ENCODE peak calls at places on chromosomes 16 and 17, in eight cellular contexts. One of them, this sample, is unnamed.

GRCh38 chr17:8955021-8955420 is 10.5 kb downstream of the PIK3R5 start:
- DNase-seq in fibroblast of lung: no peak
- DNase-seq in GM23338: no peak
- DNase-seq in CD8-positive, alpha-beta T cell: no peak
- DNase-seq in glutamatergic neuron: no peak
- DNase-seq in progenitor cell of endocrine pancreas: no peak
- DNase-seq in sigmoid colon: no peak
- DNase-seq in cardiac septum: no peak
- DNase-seq in this sample: no peak

GRCh38 chr16:68778551-68779231 is 41.6 kb downstream of the CDH1 start:
- DNase-seq in fibroblast of lung: no peak
- DNase-seq in GM23338: peak; percentile 83
- DNase-seq in CD8-positive, alpha-beta T cell: no peak
- DNase-seq in glutamatergic neuron: no peak
- DNase-seq in progenitor cell of endocrine pancreas: no peak
- DNase-seq in sigmoid colon: no peak
- DNase-seq in cardiac septum: no peak
- DNase-seq in this sample: no peak

GRCh38 chr16:9042943-9043680 is 48.3 kb upstream of the HAPSTR1 start:
- DNase-seq in fibroblast of lung: peak; percentile 89
- DNase-seq in GM23338: no peak
- DNase-seq in CD8-positive, alpha-beta T cell: no peak
- DNase-seq in glutamatergic neuron: no peak
- DNase-seq in progenitor cell of endocrine pancreas: no peak
- DNase-seq in sigmoid colon: no peak
- DNase-seq in cardiac septum: no peak
- DNase-seq in this sample: peak; percentile 67

GRCh38 chr17:75152971-75153853 is 1.1 kb downstream of the JPT1 start:
- DNase-seq in fibroblast of lung: peak; percentile 48
- DNase-seq in GM23338: peak; percentile 77
- DNase-seq in CD8-positive, alpha-beta T cell: peak; percentile 21
- DNase-seq in glutamatergic neuron: peak; percentile 50
- DNase-seq in progenitor cell of endocrine pancreas: no peak
- DNase-seq in sigmoid colon: peak; percentile 69
- DNase-seq in cardiac septum: no peak
- DNase-seq in this sample: no peak

GRCh38 chr17:38330941-38331411 is 12.8 kb downstream of the GPR179 start:
- DNase-seq in fibroblast of lung: no peak
- DNase-seq in GM23338: no peak
- DNase-seq in CD8-positive, alpha-beta T cell: no peak
- DNase-seq in glutamatergic neuron: no peak
- DNase-seq in progenitor cell of endocrine pancreas: no peak
- DNase-seq in sigmoid colon: no peak
- DNase-seq in cardiac septum: no peak
- DNase-seq in this sample: no peak

GRCh38 chr17:60230358-60230757 is 80.6 kb downstream of the CA4 start:
- DNase-seq in fibroblast of lung: no peak
- DNase-seq in GM23338: no peak
- DNase-seq in CD8-positive, alpha-beta T cell: no peak
- DNase-seq in glutamatergic neuron: no peak
- DNase-seq in progenitor cell of endocrine pancreas: no peak
- DNase-seq in sigmoid colon: no peak
- DNase-seq in cardiac septum: no peak
- DNase-seq in this sample: no peak

GRCh38 chr17:73798111-73798748 is 154.0 kb upstream of the SDK2 start:
- DNase-seq in fibroblast of lung: peak; percentile 94
- DNase-seq in GM23338: no peak
- DNase-seq in CD8-positive, alpha-beta T cell: no peak
- DNase-seq in glutamatergic neuron: no peak
- DNase-seq in progenitor cell of endocrine pancreas: no peak
- DNase-seq in sigmoid colon: no peak
- DNase-seq in cardiac septum: peak; percentile 17
- DNase-seq in this sample: peak; percentile 82

GRCh38 chr17:76695059-76695892 is 15.5 kb downstream of the MXRA7 start:
- DNase-seq in fibroblast of lung: no peak
- DNase-seq in GM23338: no peak
- DNase-seq in CD8-positive, alpha-beta T cell: no peak
- DNase-seq in glutamatergic neuron: no peak
- DNase-seq in progenitor cell of endocrine pancreas: no peak
- DNase-seq in sigmoid colon: no peak
- DNase-seq in cardiac septum: no peak
- DNase-seq in this sample: no peak

GRCh38 chr16:8892101-8892575 is 10.0 kb downstream of the LITAFD start:
- DNase-seq in fibroblast of lung: no peak
- DNase-seq in GM23338: no peak
- DNase-seq in CD8-positive, alpha-beta T cell: no peak
- DNase-seq in glutamatergic neuron: no peak
- DNase-seq in progenitor cell of endocrine pancreas: no peak
- DNase-seq in sigmoid colon: peak; percentile 57
- DNase-seq in cardiac septum: peak; percentile 51
- DNase-seq in this sample: no peak

GRCh38 chr17:63488851-63489250 is 12.0 kb downstream of the ACE start:
- DNase-seq in fibroblast of lung: no peak
- DNase-seq in GM23338: no peak
- DNase-seq in CD8-positive, alpha-beta T cell: no peak
- DNase-seq in glutamatergic neuron: peak; percentile 4
- DNase-seq in progenitor cell of endocrine pancreas: no peak
- DNase-seq in sigmoid colon: no peak
- DNase-seq in cardiac septum: no peak
- DNase-seq in this sample: no peak

GRCh38 chr17:81397314-81398169 is 2.3 kb downstream of the BAHCC1 start:
- DNase-seq in fibroblast of lung: peak; percentile 67
- DNase-seq in GM23338: peak; percentile 92
- DNase-seq in CD8-positive, alpha-beta T cell: no peak
- DNase-seq in glutamatergic neuron: peak; percentile 86
- DNase-seq in progenitor cell of endocrine pancreas: peak; percentile 71
- DNase-seq in sigmoid colon: no peak
- DNase-seq in cardiac septum: no peak
- DNase-seq in this sample: no peak

GRCh38 chr17:79033741-79034501 is 10.0 kb downstream of the C1QTNF1 start:
- DNase-seq in fibroblast of lung: no peak
- DNase-seq in GM23338: no peak
- DNase-seq in CD8-positive, alpha-beta T cell: no peak
- DNase-seq in glutamatergic neuron: peak; percentile 44
- DNase-seq in progenitor cell of endocrine pancreas: no peak
- DNase-seq in sigmoid colon: peak; percentile 73
- DNase-seq in cardiac septum: no peak
- DNase-seq in this sample: no peak

GRCh38 chr17:80698297-80698696 is 153.7 kb downstream of the RPTOR start:
- DNase-seq in fibroblast of lung: no peak
- DNase-seq in GM23338: no peak
- DNase-seq in CD8-positive, alpha-beta T cell: no peak
- DNase-seq in glutamatergic neuron: peak; percentile 58
- DNase-seq in progenitor cell of endocrine pancreas: no peak
- DNase-seq in sigmoid colon: no peak
- DNase-seq in cardiac septum: no peak
- DNase-seq in this sample: no peak

GRCh38 chr17:65402513-65403086 is 158.8 kb downstream of the AXIN2 start:
- DNase-seq in fibroblast of lung: no peak
- DNase-seq in GM23338: no peak
- DNase-seq in CD8-positive, alpha-beta T cell: no peak
- DNase-seq in glutamatergic neuron: no peak
- DNase-seq in progenitor cell of endocrine pancreas: no peak
- DNase-seq in sigmoid colon: no peak
- DNase-seq in cardiac septum: no peak
- DNase-seq in this sample: no peak

GRCh38 chr17:61475726-61476125 is 23.5 kb downstream of the TBX4 start:
- DNase-seq in fibroblast of lung: no peak
- DNase-seq in GM23338: no peak
- DNase-seq in CD8-positive, alpha-beta T cell: no peak
- DNase-seq in glutamatergic neuron: no peak
- DNase-seq in progenitor cell of endocrine pancreas: no peak
- DNase-seq in sigmoid colon: peak; percentile 5
- DNase-seq in cardiac septum: peak; percentile 33
- DNase-seq in this sample: no peak

GRCh38 chr16:10871157-10871991 is 5.6 kb upstream of the CIITA start:
- DNase-seq in fibroblast of lung: peak; percentile 96
- DNase-seq in GM23338: no peak
- DNase-seq in CD8-positive, alpha-beta T cell: peak; percentile 43
- DNase-seq in glutamatergic neuron: no peak
- DNase-seq in progenitor cell of endocrine pancreas: no peak
- DNase-seq in sigmoid colon: peak; percentile 65
- DNase-seq in cardiac septum: no peak
- DNase-seq in this sample: peak; percentile 42

GRCh38 chr17:48542956-48543853 is 1.7 kb downstream of the HOXB2 start:
- DNase-seq in fibroblast of lung: no peak
- DNase-seq in GM23338: peak; percentile 72
- DNase-seq in CD8-positive, alpha-beta T cell: peak; percentile 53
- DNase-seq in glutamatergic neuron: peak; percentile 75
- DNase-seq in progenitor cell of endocrine pancreas: peak; percentile 39
- DNase-seq in sigmoid colon: peak; percentile 83
- DNase-seq in cardiac septum: peak; percentile 72
- DNase-seq in this sample: peak; percentile 4

GRCh38 chr17:78104540-78104941 is 24.0 kb downstream of the TMC6 start:
- DNase-seq in fibroblast of lung: no peak
- DNase-seq in GM23338: no peak
- DNase-seq in CD8-positive, alpha-beta T cell: no peak
- DNase-seq in glutamatergic neuron: no peak
- DNase-seq in progenitor cell of endocrine pancreas: no peak
- DNase-seq in sigmoid colon: peak; percentile 64
- DNase-seq in cardiac septum: no peak
- DNase-seq in this sample: no peak

GRCh38 chr17:78716814-78717393 is 65.2 kb downstream of the CYTH1 start:
- DNase-seq in fibroblast of lung: peak; percentile 43
- DNase-seq in GM23338: peak; percentile 36
- DNase-seq in CD8-positive, alpha-beta T cell: no peak
- DNase-seq in glutamatergic neuron: peak; percentile 58
- DNase-seq in progenitor cell of endocrine pancreas: no peak
- DNase-seq in sigmoid colon: peak; percentile 91
- DNase-seq in cardiac septum: no peak
- DNase-seq in this sample: no peak

GRCh38 chr17:43341705-43342600 is 56.8 kb upstream of the ARL4D start:
- DNase-seq in fibroblast of lung: peak; percentile 77
- DNase-seq in GM23338: no peak
- DNase-seq in CD8-positive, alpha-beta T cell: no peak
- DNase-seq in glutamatergic neuron: no peak
- DNase-seq in progenitor cell of endocrine pancreas: no peak
- DNase-seq in sigmoid colon: no peak
- DNase-seq in cardiac septum: no peak
- DNase-seq in this sample: peak; percentile 20

GRCh38 chr17:45828171-45829133 is 16.2 kb upstream of the SPPL2C start:
- DNase-seq in fibroblast of lung: no peak
- DNase-seq in GM23338: no peak
- DNase-seq in CD8-positive, alpha-beta T cell: no peak
- DNase-seq in glutamatergic neuron: no peak
- DNase-seq in progenitor cell of endocrine pancreas: no peak
- DNase-seq in sigmoid colon: no peak
- DNase-seq in cardiac septum: no peak
- DNase-seq in this sample: no peak

GRCh38 chr17:28812980-28813377 is 29.6 kb downstream of the FAM222B start:
- DNase-seq in fibroblast of lung: no peak
- DNase-seq in GM23338: no peak
- DNase-seq in CD8-positive, alpha-beta T cell: no peak
- DNase-seq in glutamatergic neuron: no peak
- DNase-seq in progenitor cell of endocrine pancreas: no peak
- DNase-seq in sigmoid colon: no peak
- DNase-seq in cardiac septum: no peak
- DNase-seq in this sample: no peak

GRCh38 chr16:85838381-85838780 is 38.9 kb downstream of the COX4I1 start:
- DNase-seq in fibroblast of lung: no peak
- DNase-seq in GM23338: no peak
- DNase-seq in CD8-positive, alpha-beta T cell: no peak
- DNase-seq in glutamatergic neuron: no peak
- DNase-seq in progenitor cell of endocrine pancreas: no peak
- DNase-seq in sigmoid colon: no peak
- DNase-seq in cardiac septum: no peak
- DNase-seq in this sample: no peak

GRCh38 chr17:49589556-49589885 is 13.8 kb downstream of the NXPH3 start:
- DNase-seq in fibroblast of lung: no peak
- DNase-seq in GM23338: no peak
- DNase-seq in CD8-positive, alpha-beta T cell: no peak
- DNase-seq in glutamatergic neuron: no peak
- DNase-seq in progenitor cell of endocrine pancreas: no peak
- DNase-seq in sigmoid colon: peak; percentile 6
- DNase-seq in cardiac septum: no peak
- DNase-seq in this sample: no peak

GRCh38 chr17:61167050-61167449 is 232.6 kb upstream of the TBX2 start:
- DNase-seq in fibroblast of lung: no peak
- DNase-seq in GM23338: no peak
- DNase-seq in CD8-positive, alpha-beta T cell: no peak
- DNase-seq in glutamatergic neuron: no peak
- DNase-seq in progenitor cell of endocrine pancreas: no peak
- DNase-seq in sigmoid colon: no peak
- DNase-seq in cardiac septum: no peak
- DNase-seq in this sample: no peak

GRCh38 chr16:76780556-76780955 is 410.4 kb upstream of the MON1B start:
- DNase-seq in fibroblast of lung: no peak
- DNase-seq in GM23338: no peak
- DNase-seq in CD8-positive, alpha-beta T cell: no peak
- DNase-seq in glutamatergic neuron: no peak
- DNase-seq in progenitor cell of endocrine pancreas: no peak
- DNase-seq in sigmoid colon: no peak
- DNase-seq in cardiac septum: no peak
- DNase-seq in this sample: no peak

GRCh38 chr17:68821860-68822693 is 133.1 kb downstream of the ABCA8 start:
- DNase-seq in fibroblast of lung: peak; percentile 97
- DNase-seq in GM23338: no peak
- DNase-seq in CD8-positive, alpha-beta T cell: no peak
- DNase-seq in glutamatergic neuron: no peak
- DNase-seq in progenitor cell of endocrine pancreas: no peak
- DNase-seq in sigmoid colon: no peak
- DNase-seq in cardiac septum: no peak
- DNase-seq in this sample: peak; percentile 88

GRCh38 chr17:2034157-2034556 is 4.2 kb downstream of the DPH1 start:
- DNase-seq in fibroblast of lung: peak; percentile 63
- DNase-seq in GM23338: no peak
- DNase-seq in CD8-positive, alpha-beta T cell: no peak
- DNase-seq in glutamatergic neuron: peak; percentile 28
- DNase-seq in progenitor cell of endocrine pancreas: no peak
- DNase-seq in sigmoid colon: no peak
- DNase-seq in cardiac septum: no peak
- DNase-seq in this sample: no peak

GRCh38 chr16:8648867-8649266 is 25.6 kb upstream of the ABAT start:
- DNase-seq in fibroblast of lung: no peak
- DNase-seq in GM23338: no peak
- DNase-seq in CD8-positive, alpha-beta T cell: no peak
- DNase-seq in glutamatergic neuron: no peak
- DNase-seq in progenitor cell of endocrine pancreas: no peak
- DNase-seq in sigmoid colon: no peak
- DNase-seq in cardiac septum: no peak
- DNase-seq in this sample: no peak

GRCh38 chr16:11439790-11440656 is 94.8 kb downstream of the RMI2 start:
- DNase-seq in fibroblast of lung: no peak
- DNase-seq in GM23338: peak; percentile 59
- DNase-seq in CD8-positive, alpha-beta T cell: no peak
- DNase-seq in glutamatergic neuron: no peak
- DNase-seq in progenitor cell of endocrine pancreas: no peak
- DNase-seq in sigmoid colon: no peak
- DNase-seq in cardiac septum: no peak
- DNase-seq in this sample: no peak

GRCh38 chr17:228223-228615 is 46.8 kb upstream of the DOC2B start:
- DNase-seq in fibroblast of lung: no peak
- DNase-seq in GM23338: no peak
- DNase-seq in CD8-positive, alpha-beta T cell: no peak
- DNase-seq in glutamatergic neuron: no peak
- DNase-seq in progenitor cell of endocrine pancreas: no peak
- DNase-seq in sigmoid colon: peak; percentile 54
- DNase-seq in cardiac septum: peak; percentile 55
- DNase-seq in this sample: no peak

GRCh38 chr17:15384142-15384803 is 42.9 kb upstream of the TEKT3 start:
- DNase-seq in fibroblast of lung: no peak
- DNase-seq in GM23338: peak; percentile 15
- DNase-seq in CD8-positive, alpha-beta T cell: no peak
- DNase-seq in glutamatergic neuron: no peak
- DNase-seq in progenitor cell of endocrine pancreas: no peak
- DNase-seq in sigmoid colon: peak; percentile 83
- DNase-seq in cardiac septum: no peak
- DNase-seq in this sample: no peak

GRCh38 chr16:29864205-29864604 is 1.2 kb upstream of the CDIPT start:
- DNase-seq in fibroblast of lung: no peak
- DNase-seq in GM23338: no peak
- DNase-seq in CD8-positive, alpha-beta T cell: no peak
- DNase-seq in glutamatergic neuron: no peak
- DNase-seq in progenitor cell of endocrine pancreas: no peak
- DNase-seq in sigmoid colon: no peak
- DNase-seq in cardiac septum: no peak
- DNase-seq in this sample: no peak

GRCh38 chr17:76145231-76146052 is 4.4 kb upstream of the FOXJ1 start:
- DNase-seq in fibroblast of lung: no peak
- DNase-seq in GM23338: peak; percentile 48
- DNase-seq in CD8-positive, alpha-beta T cell: peak; percentile 63
- DNase-seq in glutamatergic neuron: no peak
- DNase-seq in progenitor cell of endocrine pancreas: no peak
- DNase-seq in sigmoid colon: peak; percentile 61
- DNase-seq in cardiac septum: peak; percentile 72
- DNase-seq in this sample: no peak